ENCODE peak calls at places on chromosomes 13 and 19, in six cellular contexts. One of them, this sample, is unnamed.

GRCh38 chr19:34786236-34786635 is 13.2 kb upstream of the ZNF599 start:
- DNase-seq in adrenal gland: no peak
- DNase-seq in PC-9: no peak
- DNase-seq in psoas muscle: no peak
- DNase-seq in effector memory CD4-positive, alpha-beta T cell: no peak
- DNase-seq in upper lobe of right lung: no peak
- DNase-seq in this sample: no peak

GRCh38 chr19:2923510-2923909 is 21.3 kb downstream of the ZNF77 start:
- DNase-seq in effector memory CD4-positive, alpha-beta T cell: no peak
- DNase-seq in PC-9: no peak
- DNase-seq in psoas muscle: no peak
- DNase-seq in adrenal gland: peak; percentile 60
- DNase-seq in upper lobe of right lung: no peak
- DNase-seq in this sample: no peak

GRCh38 chr19:50933640-50934039 is 19.2 kb downstream of the KLK5 start:
- DNase-seq in psoas muscle: no peak
- DNase-seq in effector memory CD4-positive, alpha-beta T cell: no peak
- DNase-seq in PC-9: peak; percentile 52
- DNase-seq in adrenal gland: no peak
- DNase-seq in upper lobe of right lung: no peak
- DNase-seq in this sample: no peak

GRCh38 chr13:113657851-113658741 is at the start of gene ATP4B:
- DNase-seq in PC-9: no peak
- DNase-seq in adrenal gland: no peak
- DNase-seq in psoas muscle: peak; percentile 30
- DNase-seq in upper lobe of right lung: no peak
- DNase-seq in effector memory CD4-positive, alpha-beta T cell: no peak
- DNase-seq in this sample: no peak

GRCh38 chr13:75566658-75567057 is 17.1 kb downstream of the UCHL3 start:
- DNase-seq in upper lobe of right lung: no peak
- DNase-seq in PC-9: no peak
- DNase-seq in effector memory CD4-positive, alpha-beta T cell: no peak
- DNase-seq in adrenal gland: no peak
- DNase-seq in psoas muscle: no peak
- DNase-seq in this sample: no peak

GRCh38 chr19:1237754-1238372 is at the start of gene CBARP:
- DNase-seq in upper lobe of right lung: peak; percentile 66
- DNase-seq in psoas muscle: no peak
- DNase-seq in adrenal gland: no peak
- DNase-seq in PC-9: no peak
- DNase-seq in effector memory CD4-positive, alpha-beta T cell: no peak
- DNase-seq in this sample: peak; percentile 51

GRCh38 chr13:76489299-76489698 is 396.9 kb downstream of the KCTD12 start:
- DNase-seq in adrenal gland: no peak
- DNase-seq in PC-9: no peak
- DNase-seq in upper lobe of right lung: no peak
- DNase-seq in psoas muscle: no peak
- DNase-seq in effector memory CD4-positive, alpha-beta T cell: no peak
- DNase-seq in this sample: no peak

GRCh38 chr13:21089827-21090226 is 28.4 kb upstream of the LATS2 start:
- DNase-seq in adrenal gland: no peak
- DNase-seq in effector memory CD4-positive, alpha-beta T cell: no peak
- DNase-seq in psoas muscle: no peak
- DNase-seq in upper lobe of right lung: no peak
- DNase-seq in PC-9: no peak
- DNase-seq in this sample: no peak

GRCh38 chr13:101624210-101624922 is 171.9 kb downstream of the ITGBL1 start:
- DNase-seq in upper lobe of right lung: no peak
- DNase-seq in adrenal gland: no peak
- DNase-seq in effector memory CD4-positive, alpha-beta T cell: no peak
- DNase-seq in psoas muscle: no peak
- DNase-seq in PC-9: no peak
- DNase-seq in this sample: no peak

GRCh38 chr19:3146677-3147100 is 10.9 kb downstream of the GNA15 start:
- DNase-seq in effector memory CD4-positive, alpha-beta T cell: peak; percentile 52
- DNase-seq in adrenal gland: no peak
- DNase-seq in PC-9: peak; percentile 37
- DNase-seq in psoas muscle: no peak
- DNase-seq in upper lobe of right lung: peak; percentile 78
- DNase-seq in this sample: peak; percentile 39

GRCh38 chr13:46369506-46370268 is 17.4 kb downstream of the RUBCNL start:
- DNase-seq in PC-9: no peak
- DNase-seq in upper lobe of right lung: no peak
- DNase-seq in psoas muscle: no peak
- DNase-seq in adrenal gland: no peak
- DNase-seq in effector memory CD4-positive, alpha-beta T cell: no peak
- DNase-seq in this sample: peak; percentile 52

GRCh38 chr13:34515201-34515600 is 426.9 kb upstream of the NBEA start:
- DNase-seq in upper lobe of right lung: no peak
- DNase-seq in psoas muscle: no peak
- DNase-seq in PC-9: no peak
- DNase-seq in effector memory CD4-positive, alpha-beta T cell: no peak
- DNase-seq in adrenal gland: no peak
- DNase-seq in this sample: no peak

GRCh38 chr19:42155796-42156195 is 23.6 kb upstream of the POU2F2 start:
- DNase-seq in effector memory CD4-positive, alpha-beta T cell: no peak
- DNase-seq in upper lobe of right lung: no peak
- DNase-seq in adrenal gland: no peak
- DNase-seq in PC-9: no peak
- DNase-seq in psoas muscle: no peak
- DNase-seq in this sample: no peak

GRCh38 chr13:76339649-76340048 is 546.6 kb downstream of the KCTD12 start:
- DNase-seq in psoas muscle: no peak
- DNase-seq in effector memory CD4-positive, alpha-beta T cell: no peak
- DNase-seq in upper lobe of right lung: no peak
- DNase-seq in adrenal gland: no peak
- DNase-seq in PC-9: no peak
- DNase-seq in this sample: no peak

GRCh38 chr19:3250675-3251074 is 26.2 kb downstream of the CELF5 start:
- DNase-seq in upper lobe of right lung: no peak
- DNase-seq in adrenal gland: peak; percentile 55
- DNase-seq in psoas muscle: no peak
- DNase-seq in PC-9: peak; percentile 5
- DNase-seq in effector memory CD4-positive, alpha-beta T cell: no peak
- DNase-seq in this sample: peak; percentile 22

GRCh38 chr13:94267581-94267980 is 211.9 kb downstream of the DCT start:
- DNase-seq in effector memory CD4-positive, alpha-beta T cell: no peak
- DNase-seq in adrenal gland: no peak
- DNase-seq in upper lobe of right lung: no peak
- DNase-seq in psoas muscle: no peak
- DNase-seq in PC-9: no peak
- DNase-seq in this sample: no peak

GRCh38 chr19:3187662-3188511 is 2.2 kb downstream of the NCLN start:
- DNase-seq in psoas muscle: no peak
- DNase-seq in adrenal gland: no peak
- DNase-seq in effector memory CD4-positive, alpha-beta T cell: no peak
- DNase-seq in upper lobe of right lung: no peak
- DNase-seq in PC-9: no peak
- DNase-seq in this sample: no peak

GRCh38 chr19:31541396-31541795 is 192.2 kb upstream of the TSHZ3 start:
- DNase-seq in upper lobe of right lung: no peak
- DNase-seq in PC-9: no peak
- DNase-seq in adrenal gland: no peak
- DNase-seq in psoas muscle: no peak
- DNase-seq in effector memory CD4-positive, alpha-beta T cell: no peak
- DNase-seq in this sample: no peak

GRCh38 chr13:21615427-21615826 is 11.5 kb upstream of the MICU2 start:
- DNase-seq in effector memory CD4-positive, alpha-beta T cell: no peak
- DNase-seq in upper lobe of right lung: no peak
- DNase-seq in PC-9: no peak
- DNase-seq in psoas muscle: no peak
- DNase-seq in adrenal gland: peak; percentile 27
- DNase-seq in this sample: no peak

GRCh38 chr13:89034015-89034414 is 1362.8 kb downstream of the SLITRK5 start:
- DNase-seq in PC-9: no peak
- DNase-seq in effector memory CD4-positive, alpha-beta T cell: no peak
- DNase-seq in upper lobe of right lung: no peak
- DNase-seq in psoas muscle: no peak
- DNase-seq in adrenal gland: no peak
- DNase-seq in this sample: no peak

GRCh38 chr19:7083076-7083956 is 13.8 kb downstream of the ZNF557 start:
- DNase-seq in psoas muscle: no peak
- DNase-seq in PC-9: no peak
- DNase-seq in upper lobe of right lung: no peak
- DNase-seq in adrenal gland: peak; percentile 44
- DNase-seq in effector memory CD4-positive, alpha-beta T cell: no peak
- DNase-seq in this sample: peak; percentile 16
- H3K9me3 ChIP-seq in psoas muscle: peaks cover 87% of the 10 kb centered on the region
- H3K9me3 ChIP-seq in PC-9: peaks cover 46% of the 10 kb centered on the region
- H3K9me3 ChIP-seq in upper lobe of right lung: peaks cover 88% of the 10 kb centered on the region
- H3K9me3 ChIP-seq in adrenal gland: peaks cover 7% of the 10 kb centered on the region
- H3K9me3 ChIP-seq in effector memory CD4-positive, alpha-beta T cell: peaks cover 85% of the 10 kb centered on the region
- H3K9me3 ChIP-seq in this sample: peaks cover 60% of the 10 kb centered on the region

GRCh38 chr19:7264858-7265257 is 29.4 kb downstream of the INSR start:
- DNase-seq in upper lobe of right lung: no peak
- DNase-seq in adrenal gland: no peak
- DNase-seq in psoas muscle: no peak
- DNase-seq in effector memory CD4-positive, alpha-beta T cell: no peak
- DNase-seq in PC-9: no peak
- DNase-seq in this sample: no peak

GRCh38 chr19:7263066-7263465 is 31.1 kb downstream of the INSR start:
- DNase-seq in upper lobe of right lung: no peak
- DNase-seq in PC-9: no peak
- DNase-seq in adrenal gland: no peak
- DNase-seq in effector memory CD4-positive, alpha-beta T cell: no peak
- DNase-seq in psoas muscle: no peak
- DNase-seq in this sample: no peak

GRCh38 chr19:7263521-7263920 is 30.7 kb downstream of the INSR start:
- DNase-seq in adrenal gland: no peak
- DNase-seq in psoas muscle: no peak
- DNase-seq in PC-9: no peak
- DNase-seq in effector memory CD4-positive, alpha-beta T cell: no peak
- DNase-seq in upper lobe of right lung: no peak
- DNase-seq in this sample: no peak

GRCh38 chr19:7260161-7260560 is 34.1 kb downstream of the INSR start:
- DNase-seq in effector memory CD4-positive, alpha-beta T cell: no peak
- DNase-seq in psoas muscle: no peak
- DNase-seq in PC-9: no peak
- DNase-seq in upper lobe of right lung: no peak
- DNase-seq in adrenal gland: no peak
- DNase-seq in this sample: no peak

GRCh38 chr19:7262470-7262869 is 31.7 kb downstream of the INSR start:
- DNase-seq in upper lobe of right lung: no peak
- DNase-seq in effector memory CD4-positive, alpha-beta T cell: no peak
- DNase-seq in psoas muscle: no peak
- DNase-seq in PC-9: no peak
- DNase-seq in adrenal gland: no peak
- DNase-seq in this sample: no peak
- H3K27ac ChIP-seq in upper lobe of right lung: no peak overlapping the region
- H3K27ac ChIP-seq in effector memory CD4-positive, alpha-beta T cell: no peak overlapping the region
- H3K27ac ChIP-seq in psoas muscle: no peak overlapping the region
- H3K27ac ChIP-seq in PC-9: no peak overlapping the region
- H3K27ac ChIP-seq in adrenal gland: peak overlapping the region; percentile 42
- H3K27ac ChIP-seq in this sample: no peak overlapping the region

GRCh38 chr19:39402417-39403297 is 4.0 kb upstream of the ZFP36 start:
- DNase-seq in upper lobe of right lung: peak; percentile 97
- DNase-seq in PC-9: peak; percentile 85
- DNase-seq in effector memory CD4-positive, alpha-beta T cell: peak; percentile 85
- DNase-seq in adrenal gland: peak; percentile 96
- DNase-seq in psoas muscle: peak; percentile 97
- DNase-seq in this sample: peak; percentile 91

GRCh38 chr19:39400997-39401548 is 5.6 kb upstream of the ZFP36 start:
- DNase-seq in effector memory CD4-positive, alpha-beta T cell: no peak
- DNase-seq in PC-9: no peak
- DNase-seq in adrenal gland: no peak
- DNase-seq in psoas muscle: no peak
- DNase-seq in upper lobe of right lung: no peak
- DNase-seq in this sample: no peak

GRCh38 chr19:39399684-39400465 is 6.8 kb upstream of the ZFP36 start:
- DNase-seq in effector memory CD4-positive, alpha-beta T cell: no peak
- DNase-seq in upper lobe of right lung: no peak
- DNase-seq in psoas muscle: no peak
- DNase-seq in adrenal gland: no peak
- DNase-seq in PC-9: no peak
- DNase-seq in this sample: no peak

GRCh38 chr19:39403331-39404312 is 3.0 kb upstream of the ZFP36 start:
- DNase-seq in adrenal gland: peak; percentile 99
- DNase-seq in effector memory CD4-positive, alpha-beta T cell: peak; percentile 98
- DNase-seq in PC-9: peak; percentile 99
- DNase-seq in upper lobe of right lung: peak; percentile 99
- DNase-seq in psoas muscle: peak; percentile 100
- DNase-seq in this sample: peak; percentile 96

GRCh38 chr19:39401549-39402416 is 4.9 kb upstream of the ZFP36 start:
- DNase-seq in PC-9: peak; percentile 29
- DNase-seq in adrenal gland: peak; percentile 90
- DNase-seq in effector memory CD4-positive, alpha-beta T cell: peak; percentile 92
- DNase-seq in upper lobe of right lung: peak; percentile 79
- DNase-seq in psoas muscle: peak; percentile 76
- DNase-seq in this sample: no peak
- H3K4me1 ChIP-seq in PC-9: peaks cover 56% of the 10 kb centered on the region
- H3K4me1 ChIP-seq in adrenal gland: peaks cover 35% of the 10 kb centered on the region
- H3K4me1 ChIP-seq in effector memory CD4-positive, alpha-beta T cell: peaks cover 69% of the 10 kb centered on the region
- H3K4me1 ChIP-seq in upper lobe of right lung: peaks cover 57% of the 10 kb centered on the region
- H3K4me1 ChIP-seq in psoas muscle: peaks cover 40% of the 10 kb centered on the region
- H3K4me1 ChIP-seq in this sample: peaks cover 12% of the 10 kb centered on the region

DNA sequence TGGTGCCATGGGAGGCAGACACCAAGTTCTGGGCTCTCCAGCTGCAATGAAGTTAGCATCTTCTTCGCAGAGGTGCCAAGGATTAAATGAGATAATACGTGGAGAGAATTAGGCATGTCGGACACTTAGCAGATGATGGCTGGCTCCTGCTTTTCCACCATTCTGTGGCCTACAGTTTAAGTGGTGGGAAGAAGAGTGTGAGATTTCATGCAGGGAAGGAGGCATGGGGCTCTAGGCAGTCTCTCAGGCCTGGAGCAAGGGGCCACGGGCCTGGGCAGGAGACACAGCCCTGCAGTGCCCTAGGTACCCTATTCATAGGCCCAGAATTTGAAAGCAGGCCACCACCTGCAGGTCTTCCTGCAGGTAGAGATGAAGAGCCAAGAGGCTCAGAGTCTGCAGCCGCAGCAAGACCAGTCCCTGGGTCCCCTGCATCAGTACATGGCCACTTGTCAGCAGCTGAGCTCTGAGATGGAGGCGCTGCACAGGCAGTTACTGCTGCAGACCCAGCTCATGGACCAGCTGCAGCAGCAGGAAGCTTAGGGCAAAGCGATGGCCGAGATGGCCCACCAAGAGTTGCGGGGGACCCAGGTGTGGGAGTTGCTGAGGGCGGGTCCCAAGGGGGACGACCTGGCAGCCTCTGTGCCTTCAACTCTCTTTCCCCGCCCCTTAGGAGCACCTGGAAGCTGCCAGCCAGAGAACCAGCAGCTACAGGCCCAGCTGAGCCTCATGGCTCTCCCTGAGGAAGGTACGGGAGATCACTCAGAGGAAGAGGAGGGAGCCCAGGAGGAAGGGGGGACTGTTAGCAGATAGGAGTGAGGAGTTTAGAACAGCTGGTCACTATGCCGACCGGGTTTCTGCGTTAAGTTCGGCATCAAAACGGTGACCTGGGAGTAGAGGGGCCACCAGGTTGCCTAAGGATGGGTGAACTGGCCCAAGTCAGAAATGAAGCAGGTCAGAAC is 33.2 kb upstream of the ZNF492 start:
- DNase-seq in psoas muscle: no peak
- DNase-seq in PC-9: no peak
- DNase-seq in upper lobe of right lung: no peak
- DNase-seq in adrenal gland: no peak
- DNase-seq in effector memory CD4-positive, alpha-beta T cell: no peak
- DNase-seq in this sample: no peak
- H3K9me3 ChIP-seq in psoas muscle: no peaks in the 10 kb centered on the region
- H3K9me3 ChIP-seq in PC-9: no peaks in the 10 kb centered on the region
- H3K9me3 ChIP-seq in upper lobe of right lung: no peaks in the 10 kb centered on the region
- H3K9me3 ChIP-seq in adrenal gland: no peaks in the 10 kb centered on the region
- H3K9me3 ChIP-seq in effector memory CD4-positive, alpha-beta T cell: no peaks in the 10 kb centered on the region
- H3K9me3 ChIP-seq in this sample: no peaks in the 10 kb centered on the region